ENCODE peak calls at places on chromosomes 16 and 17, in seven cellular contexts. F is PC-3; R is GM12878; U is naive thymus-derived CD4-positive, alpha-beta T cell; W is neural crest cell; O is hippocampal formation; I is aorta. B is an unnamed sample.

GRCh38 chr17:17353625-17354484 is 50.7 kb downstream of the NT5M start:
- DNase-seq in F (no peak), R (no peak), U (no peak), W (no peak), O (no peak), I (peak; percentile 74), B (no peak)

GRCh38 chr17:43175213-43176118 is 4.5 kb downstream of the NBR1 start:
- DNase-seq in F (peak; percentile 32), R (no peak), U (no peak), W (no peak), O (no peak), I (no peak), B (no peak)

GRCh38 chr16:1037934-1038257 is 34.7 kb upstream of the SSTR5 start:
- DNase-seq in F (no peak), R (no peak), U (no peak), W (no peak), O (no peak), I (no peak), B (no peak)

GRCh38 chr17:37299257-37299985 is 76.4 kb upstream of the C17orf78 start:
- DNase-seq in F (no peak), R (no peak), U (no peak), W (no peak), O (no peak), I (no peak), B (no peak)

GRCh38 chr17:44033841-44034408 is 19.2 kb upstream of the TMEM101 start:
- DNase-seq in F (no peak), R (no peak), U (no peak), W (no peak), O (no peak), I (no peak), B (no peak)

GRCh38 chr17:40563371-40564052 is 1.8 kb downstream of the CCR7 start:
- DNase-seq in F (no peak), R (no peak), U (no peak), W (no peak), O (no peak), I (peak; percentile 33), B (no peak)

GRCh38 chr16:89268987-89269735 is 51.7 kb downstream of the ZNF778 start:
- DNase-seq in F (peak; percentile 29), R (no peak), U (no peak), W (no peak), O (no peak), I (no peak), B (no peak)

GRCh38 chr16:12440233-12440530 is 363.5 kb downstream of the CPPED1 start:
- DNase-seq in F (no peak), R (no peak), U (no peak), W (no peak), O (no peak), I (no peak), B (no peak)

GRCh38 chr16:88649924-88650748 is 717 bp downstream of the CYBA start:
- DNase-seq in F (no peak), R (no peak), U (no peak), W (no peak), O (no peak), I (peak; percentile 75), B (no peak)

GRCh38 chr17:14690704-14691103 is 389.8 kb downstream of the HS3ST3B1 start:
- DNase-seq in F (no peak), R (no peak), U (no peak), W (no peak), O (no peak), I (no peak), B (no peak)

GRCh38 chr17:40168262-40168832 is 8.9 kb upstream of the RAPGEFL1 start:
- DNase-seq in F (peak; percentile 65), R (peak; percentile 15), U (peak; percentile 70), W (no peak), O (no peak), I (no peak), B (no peak)

GRCh38 chr17:17109231-17109630 is 67.0 kb downstream of the MPRIP start:
- DNase-seq in F (no peak), R (no peak), U (no peak), W (no peak), O (no peak), I (no peak), B (no peak)

B was measured in iPS DF 6.9.